ENCODE peak calls at places on chromosomes 3 and 15, in eight cellular contexts. D is suprapubic skin, I is hepatocyte, X is PC-3, G is Karpas-422, V is left ventricle myocardium inferior, J is psoas muscle, Q is breast epithelium. N is an unnamed sample. For H3K27me3 and H3K36me3, the result is how much of the 10 kb centered on the place peaks cover.

GRCh38 chr3:151476344-151477018 is 15.6 kb upstream of the IGSF10 start:
- DNase-seq in X (no peak), I (no peak), V (no peak), D (no peak), J (no peak), G (no peak), Q (no peak), N (no peak)

GRCh38 chr3:75192065-75192658 is 472.0 kb upstream of the FRG2C start:
- DNase-seq in G (peak), J (no peak), D (no peak), X (peak), Q (no peak), I (peak), V (no peak), N (no peak)

GRCh38 chr3:159814161-159814560 is 174.5 kb upstream of the IL12A start:
- DNase-seq in I (peak), V (no peak), J (no peak), X (peak), G (no peak), D (no peak), Q (no peak), N (no peak)

GRCh38 chr3:194573680-194574437 is 59.4 kb downstream of the TMEM44 start:
- DNase-seq in G (peak), D (no peak), Q (no peak), X (peak), V (no peak), I (peak), J (peak), N (no peak)

GRCh38 chr15:48089664-48090063 is 31.1 kb upstream of the SLC24A5 start:
- DNase-seq in G (no peak), D (no peak), I (no peak), X (no peak), V (no peak), Q (no peak), J (no peak), N (no peak)

GRCh38 chr15:40330368-40330836 is 6.9 kb downstream of the INAFM2 start:
- DNase-seq in D (no peak), Q (no peak), J (no peak), X (peak), V (no peak), I (no peak), G (no peak), N (no peak)

GRCh38 chr3:120645083-120645800 is 36.8 kb downstream of the HGD start:
- DNase-seq in I (no peak), V (no peak), X (no peak), D (no peak), G (no peak), Q (no peak), J (no peak), N (no peak)

GRCh38 chr3:136070334-136070733 is 104.8 kb downstream of the PPP2R3A start:
- DNase-seq in J (no peak), Q (no peak), V (no peak), I (no peak), G (no peak), X (peak), D (no peak), N (peak)

GRCh38 chr3:11775493-11775892 is 71.2 kb downstream of the TAMM41 start:
- DNase-seq in D (no peak), V (no peak), G (no peak), X (no peak), Q (no peak), J (no peak), I (no peak), N (no peak)

GRCh38 chr3:172153335-172153861 is 114.0 kb downstream of the FNDC3B start:
- DNase-seq in G (no peak), J (peak), X (peak), I (peak), Q (peak), V (peak), D (peak), N (peak)

GRCh38 chr3:42839616-42840015 is 30.4 kb downstream of the ACKR2 start:
- DNase-seq in D (no peak), X (peak), J (no peak), Q (no peak), V (no peak), I (peak), G (peak), N (no peak)

GRCh38 chr3:65793495-65794200 is 245.1 kb downstream of the MAGI1 start:
- DNase-seq in Q (no peak), G (no peak), V (no peak), I (peak), J (no peak), X (peak), D (no peak), N (no peak)

GRCh38 chr15:32956006-32956405 is 238.2 kb downstream of the GREM1 start:
- DNase-seq in I (peak), J (no peak), Q (no peak), V (no peak), D (no peak), G (peak), X (peak), N (no peak)

GRCh38 chr3:72547183-72547582 is 301.1 kb downstream of the SHQ1 start:
- DNase-seq in X (no peak), I (no peak), V (no peak), D (no peak), Q (no peak), G (no peak), J (no peak), N (no peak)

GRCh38 chr15:25178835-25179672 is 224.3 kb downstream of the SNRPN start:
- DNase-seq in Q (peak), V (peak), G (no peak), X (no peak), I (no peak), D (peak), J (peak), N (no peak)

GRCh38 chr3:13116426-13116825 is 43.2 kb upstream of the IQSEC1 start:
- DNase-seq in Q (no peak), J (no peak), D (peak), I (no peak), V (no peak), X (no peak), G (no peak), N (no peak)

GRCh38 chr3:129023909-129024308 is 22.8 kb downstream of the EFCC1 start:
- DNase-seq in V (no peak), I (no peak), G (peak), D (no peak), Q (no peak), X (peak), J (no peak), N (no peak)

GRCh38 chr3:193971268-193971751 is 164.6 kb upstream of the HES1 start:
- DNase-seq in X (peak), V (no peak), G (no peak), Q (no peak), J (no peak), D (no peak), I (no peak), N (no peak)

GRCh38 chr3:155270485-155271342 is 22.8 kb downstream of the STRIT1 start:
- DNase-seq in X (peak), V (no peak), G (no peak), Q (no peak), D (no peak), J (no peak), I (no peak), N (no peak)

GRCh38 chr3:24502690-24503089 is 8.0 kb upstream of the THRB start:
- DNase-seq in X (peak), V (no peak), I (no peak), J (no peak), Q (no peak), G (no peak), D (no peak), N (no peak)

GRCh38 chr3:179788996-179789395 is 136.2 kb downstream of the USP13 start:
- DNase-seq in I (no peak), D (no peak), J (no peak), X (peak), V (no peak), G (no peak), Q (no peak), N (no peak)

GRCh38 chr15:68197661-68198437 is 7.3 kb downstream of the CALML4 start:
- DNase-seq in D (no peak), Q (no peak), J (no peak), X (no peak), V (no peak), I (no peak), G (no peak), N (no peak)

GRCh38 chr3:10492351-10493201 is 12.8 kb downstream of the ATP2B2 start:
- DNase-seq in J (no peak), V (no peak), X (no peak), D (no peak), I (no peak), Q (no peak), G (no peak), N (no peak)

GRCh38 chr3:10495003-10495402 is 10.4 kb downstream of the ATP2B2 start:
- DNase-seq in X (peak), D (no peak), J (peak), Q (peak), I (peak), G (no peak), V (peak), N (no peak)

GRCh38 chr3:10495614-10496013 is 9.8 kb downstream of the ATP2B2 start:
- DNase-seq in I (no peak), X (no peak), G (no peak), J (no peak), Q (no peak), V (no peak), D (no peak), N (no peak)

GRCh38 chr3:10494180-10494579 is 11.2 kb downstream of the ATP2B2 start:
- DNase-seq in V (no peak), Q (no peak), D (no peak), I (no peak), J (no peak), G (no peak), X (no peak), N (no peak)

DNA sequence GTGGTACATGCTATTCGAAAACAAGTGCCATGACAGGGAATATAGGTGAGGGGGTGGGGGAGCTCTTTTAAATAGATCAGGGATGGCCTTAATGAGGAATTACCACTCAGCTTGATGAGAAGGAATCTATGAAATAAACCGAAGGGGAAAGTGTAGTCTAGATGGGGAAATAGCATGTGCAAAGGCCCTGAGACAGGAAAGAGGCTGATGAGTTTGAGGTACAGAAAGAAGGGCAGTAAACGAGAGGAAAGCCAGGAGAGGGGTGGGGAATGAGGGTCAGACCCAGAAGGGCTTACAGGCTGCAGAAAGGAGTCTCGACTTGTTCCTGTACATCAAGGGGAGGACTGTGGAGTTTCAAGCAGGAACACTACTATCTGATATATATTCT is 12.2 kb downstream of the ATP2B2 start:
- DNase-seq in X (no peak), G (no peak), J (no peak), V (no peak), Q (no peak), D (no peak), I (no peak), N (no peak)
- H3K27me3 ChIP-seq in X (under half), G (under half), J (under half), V (under half), Q (under half), D (under half), I (under half), N (under half)

GRCh38 chr3:33808559-33808958 is 10.1 kb downstream of the PDCD6IP start:
- DNase-seq in D (no peak), X (peak), V (no peak), I (no peak), G (no peak), Q (no peak), J (no peak), N (no peak)

GRCh38 chr3:33807190-33807589 is 8.8 kb downstream of the PDCD6IP start:
- DNase-seq in G (no peak), D (no peak), J (no peak), X (no peak), Q (no peak), I (no peak), V (peak), N (no peak)

DNA sequence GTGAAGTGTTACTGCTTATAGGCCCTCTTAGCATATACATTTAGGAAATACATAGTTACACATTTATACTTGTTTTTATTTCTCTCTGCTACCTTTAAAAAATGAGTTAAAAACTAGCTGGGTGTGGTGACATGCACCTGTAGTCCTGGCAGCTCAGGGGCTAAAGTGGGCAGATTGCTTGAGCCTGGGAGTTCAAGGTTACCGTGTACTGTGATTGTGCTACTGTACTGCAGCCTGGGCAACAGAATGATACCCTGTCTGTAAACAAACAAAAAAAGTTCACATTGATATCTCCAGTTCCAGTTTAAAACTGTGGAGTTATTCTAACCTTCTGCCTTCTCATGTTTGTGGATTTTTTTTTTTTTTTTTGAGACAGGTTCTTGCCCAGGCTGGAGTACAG is 12.1 kb downstream of the PDCD6IP start:
- DNase-seq in D (no peak), V (no peak), Q (no peak), J (no peak), G (no peak), X (no peak), I (no peak), N (no peak)
- H3K36me3 ChIP-seq in D (under half), V (under half), Q (under half), J (under half), G (under half), X (under half), I (under half), N (under half)

DNA sequence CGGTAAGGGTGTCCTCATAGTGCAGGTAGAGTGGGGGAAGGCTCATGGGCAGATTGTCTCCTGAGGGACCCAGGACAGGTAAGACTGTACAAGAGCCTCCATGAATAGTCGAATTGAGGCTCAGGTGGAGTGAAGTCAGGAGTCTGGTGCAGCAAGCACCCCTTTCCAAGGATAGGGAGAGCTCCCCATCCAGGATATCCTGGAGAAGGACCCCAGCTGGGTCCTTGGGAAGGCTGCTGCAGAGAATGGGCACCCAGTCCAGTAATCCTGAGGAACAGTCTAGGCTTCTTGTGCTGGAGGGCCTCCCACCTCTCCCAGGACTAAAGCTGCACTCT is 592 bp downstream of the DUOXA2 start:
- DNase-seq in G (no peak), X (no peak), Q (no peak), V (no peak), J (no peak), I (no peak), D (no peak), N (no peak)
- H3K27me3 ChIP-seq in G (under half), X (under half), Q (half or more), V (half or more), J (under half), I (half or more), D (half or more), N (half or more)

DNA sequence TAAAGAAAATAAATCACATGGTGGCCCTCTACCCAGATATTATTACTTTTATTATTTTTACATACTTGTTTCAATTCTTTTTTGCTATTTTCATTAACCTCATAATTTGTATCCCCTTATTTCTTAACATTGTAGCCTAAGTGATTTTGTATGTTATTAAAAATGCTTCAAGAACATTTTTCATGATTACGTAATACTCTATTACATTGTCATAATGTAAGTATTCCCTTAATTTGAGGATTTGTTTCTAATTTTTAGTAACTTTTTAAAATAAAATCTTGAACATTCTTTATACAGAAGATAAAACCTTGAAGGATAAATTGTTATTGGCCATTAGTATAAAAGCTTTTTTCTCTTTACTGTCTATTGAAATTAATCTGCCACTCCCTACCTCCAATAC is 89.0 kb downstream of the DCUN1D1 start:
- DNase-seq in G (no peak), X (no peak), V (no peak), I (no peak), J (no peak), Q (no peak), D (no peak), N (no peak)
- H3K36me3 ChIP-seq in G (under half), X (under half), V (half or more), I (under half), J (half or more), Q (under half), D (under half), N (under half)

GRCh38 chr3:123445702-123446101 is 3.2 kb downstream of the ADCY5 start:
- DNase-seq in Q (no peak), X (no peak), J (no peak), G (no peak), D (no peak), I (no peak), V (no peak), N (no peak)
- H3K27me3 ChIP-seq in Q (under half), X (half or more), J (under half), G (under half), D (under half), I (under half), V (under half), N (half or more)

DNA sequence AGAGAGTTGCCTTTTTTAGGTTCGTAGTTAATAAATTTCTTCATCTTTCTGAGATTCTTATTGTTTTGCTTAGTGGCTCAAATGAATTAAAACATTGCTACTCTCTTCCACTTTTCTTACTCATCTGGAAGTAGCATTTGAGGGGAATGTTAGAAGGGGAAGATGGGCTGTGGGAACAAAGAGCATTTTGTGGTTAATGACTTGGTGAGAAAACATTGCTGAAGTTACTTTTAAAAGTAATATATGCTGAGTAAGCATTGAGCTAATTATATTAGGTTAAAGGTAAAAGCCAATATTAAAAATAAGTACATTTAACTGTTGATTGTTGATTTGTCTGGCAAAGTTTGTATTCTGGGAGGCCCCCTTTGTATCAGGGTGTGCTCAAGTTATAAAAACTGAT is 5.7 kb downstream of the MORF4L1 start:
- DNase-seq in J (no peak), X (no peak), G (no peak), Q (no peak), V (no peak), I (no peak), D (no peak), N (no peak)
- H3K36me3 ChIP-seq in J (under half), X (under half), G (under half), Q (under half), V (under half), I (under half), D (under half), N (under half)

N was measured in kidney epithelial cell.